ENCODE peak calls at places on chromosomes 6 and 20, in five cellular contexts. I is stomach, R is upper lobe of left lung, Y is suprapubic skin, J is sigmoid colon. F is an unnamed sample.

GRCh38 chr6:112396221-112396620 is 49.1 kb downstream of the RFPL4B start:
- DNase-seq in I (no peak), R (no peak), Y (no peak), J (no peak), F (no peak)

GRCh38 chr20:20407891-20408805 is 40.2 kb downstream of the INSM1 start:
- DNase-seq in I (no peak), R (no peak), Y (no peak), J (no peak), F (no peak)

GRCh38 chr6:84269947-84270733 is 42.7 kb upstream of the CEP162 start:
- DNase-seq in I (no peak), R (no peak), Y (no peak), J (no peak), F (no peak)

GRCh38 chr6:127483399-127484055 is 24.3 kb upstream of the KIAA0408 start:
- DNase-seq in I (no peak), R (no peak), Y (no peak), J (no peak), F (no peak)

GRCh38 chr6:54876365-54876764 is 29.8 kb downstream of the FAM83B start:
- DNase-seq in I (no peak), R (no peak), Y (no peak), J (no peak), F (no peak)

GRCh38 chr6:138115191-138115590 is 8.0 kb upstream of the PERP start:
- DNase-seq in I (no peak), R (no peak), Y (no peak), J (no peak), F (no peak)

GRCh38 chr6:83096791-83097190 is 29.3 kb downstream of the DOP1A start:
- DNase-seq in I (no peak), R (no peak), Y (no peak), J (no peak), F (no peak)

GRCh38 chr20:47740225-47741184 is 44.8 kb downstream of the SULF2 start:
- DNase-seq in I (no peak), R (no peak), Y (no peak), J (peak; percentile 72), F (no peak)

GRCh38 chr20:37567671-37568588 is 40.3 kb upstream of the BLCAP start:
- DNase-seq in I (no peak), R (no peak), Y (no peak), J (no peak), F (no peak)

GRCh38 chr6:32703347-32703746 is 36.9 kb upstream of the HLA-DQB1 start:
- DNase-seq in I (no peak), R (no peak), Y (no peak), J (no peak), F (no peak)

GRCh38 chr6:167798453-167798852 is 28.3 kb upstream of the AFDN start:
- DNase-seq in I (no peak), R (no peak), Y (no peak), J (no peak), F (no peak)

GRCh38 chr6:70118670-70119069 is 184.2 kb downstream of the COL9A1 start:
- DNase-seq in I (no peak), R (no peak), Y (no peak), J (no peak), F (no peak)

GRCh38 chr6:151067684-151068596 is 171.8 kb upstream of the AKAP12 start:
- DNase-seq in I (peak; percentile 58), R (no peak), Y (peak; percentile 77), J (peak; percentile 86), F (peak; percentile 24)

GRCh38 chr6:154509421-154510143 is 903 bp downstream of the CNKSR3 start:
- DNase-seq in I (peak; percentile 37), R (peak; percentile 85), Y (peak; percentile 64), J (peak; percentile 79), F (peak; percentile 52)

GRCh38 chr6:15441215-15441868 is 195.5 kb downstream of the JARID2 start:
- DNase-seq in I (no peak), R (no peak), Y (no peak), J (no peak), F (no peak)

GRCh38 chr6:105174512-105174911 is 5.3 kb downstream of the POPDC3 start:
- DNase-seq in I (no peak), R (no peak), Y (no peak), J (no peak), F (no peak)

GRCh38 chr6:129552413-129552812 is 157.6 kb downstream of the ARHGAP18 start:
- DNase-seq in I (no peak), R (no peak), Y (no peak), J (no peak), F (no peak)

GRCh38 chr6:27468334-27468733 is 4.6 kb downstream of the ZNF184 start:
- DNase-seq in I (no peak), R (no peak), Y (no peak), J (no peak), F (no peak)

GRCh38 chr6:34059914-34060313 is 86.0 kb downstream of the GRM4 start:
- DNase-seq in I (no peak), R (no peak), Y (no peak), J (no peak), F (no peak)

GRCh38 chr20:21767739-21768223 is 62.3 kb downstream of the PAX1 start:
- DNase-seq in I (no peak), R (peak; percentile 87), Y (no peak), J (no peak), F (no peak)

GRCh38 chr6:80548496-80548895 is 442.0 kb downstream of the BCKDHB start:
- DNase-seq in I (no peak), R (no peak), Y (no peak), J (no peak), F (no peak)

GRCh38 chr6:99241905-99242534 is 107.5 kb downstream of the FAXC start:
- DNase-seq in I (peak; percentile 34), R (no peak), Y (no peak), J (no peak), F (no peak)

GRCh38 chr6:153043719-153044118 is 41.2 kb upstream of the MTRF1L start:
- DNase-seq in I (no peak), R (no peak), Y (no peak), J (no peak), F (no peak)

GRCh38 chr6:71299541-71300470 is 11.2 kb downstream of the OGFRL1 start:
- DNase-seq in I (no peak), R (no peak), Y (no peak), J (no peak), F (no peak)

GRCh38 chr20:29086938-29087337 is 2170.5 kb upstream of the DEFB115 start:
- DNase-seq in I (no peak), R (no peak), Y (no peak), J (no peak), F (no peak)

GRCh38 chr20:1939270-1939595 is 44.0 kb downstream of the SIRPA start:
- DNase-seq in I (no peak), R (no peak), Y (no peak), J (no peak), F (no peak)

GRCh38 chr20:32789896-32790750 is 27.9 kb downstream of the DNMT3B start:
- DNase-seq in I (peak; percentile 78), R (no peak), Y (no peak), J (peak; percentile 84), F (peak; percentile 64)
- H3K4me1 ChIP-seq in I (no peaks in the 10 kb centered on the region), R (no peaks in the 10 kb centered on the region), Y (peaks cover 15% of the 10 kb centered on the region), J (no peaks in the 10 kb centered on the region), F (no peaks in the 10 kb centered on the region)

GRCh38 chr20:59004493-59004762 is 2.6 kb downstream of the CTSZ start:
- DNase-seq in I (peak; percentile 61), R (peak; percentile 17), Y (no peak), J (peak; percentile 80), F (no peak)

GRCh38 chr20:59006167-59006863 is 739 bp downstream of the CTSZ start:
- DNase-seq in I (no peak), R (peak; percentile 85), Y (no peak), J (peak; percentile 81), F (no peak)

GRCh38 chr20:59005523-59006166 is 1.4 kb downstream of the CTSZ start:
- DNase-seq in I (no peak), R (no peak), Y (no peak), J (peak; percentile 61), F (no peak)

GRCh38 chr20:59003836-59004492 is 3.1 kb downstream of the CTSZ start:
- DNase-seq in I (no peak), R (peak; percentile 27), Y (peak; percentile 56), J (peak; percentile 40), F (no peak)

GRCh38 chr20:59004763-59005522 is 2.1 kb downstream of the CTSZ start:
- DNase-seq in I (peak; percentile 48), R (peak; percentile 54), Y (no peak), J (peak; percentile 78), F (no peak)
- TF ChIP-seq POLR2A in I (no peak), R (no peak), Y (no peak), J (no peak), F (no peak)

GRCh38 chr6:158043008-158043407 is 61.3 kb downstream of the SYNJ2 start:
- DNase-seq in I (no peak), R (no peak), Y (peak; percentile 56), J (peak; percentile 64), F (no peak)

GRCh38 chr6:158041370-158041769 is 59.7 kb downstream of the SYNJ2 start:
- DNase-seq in I (no peak), R (no peak), Y (peak; percentile 40), J (no peak), F (no peak)

GRCh38 chr6:158041788-158042187 is 60.1 kb downstream of the SYNJ2 start:
- DNase-seq in I (no peak), R (no peak), Y (no peak), J (peak; percentile 53), F (no peak)

GRCh38 chr6:158040804-158041347 is 59.2 kb downstream of the SYNJ2 start:
- DNase-seq in I (no peak), R (no peak), Y (peak; percentile 51), J (peak; percentile 56), F (no peak)

DNA sequence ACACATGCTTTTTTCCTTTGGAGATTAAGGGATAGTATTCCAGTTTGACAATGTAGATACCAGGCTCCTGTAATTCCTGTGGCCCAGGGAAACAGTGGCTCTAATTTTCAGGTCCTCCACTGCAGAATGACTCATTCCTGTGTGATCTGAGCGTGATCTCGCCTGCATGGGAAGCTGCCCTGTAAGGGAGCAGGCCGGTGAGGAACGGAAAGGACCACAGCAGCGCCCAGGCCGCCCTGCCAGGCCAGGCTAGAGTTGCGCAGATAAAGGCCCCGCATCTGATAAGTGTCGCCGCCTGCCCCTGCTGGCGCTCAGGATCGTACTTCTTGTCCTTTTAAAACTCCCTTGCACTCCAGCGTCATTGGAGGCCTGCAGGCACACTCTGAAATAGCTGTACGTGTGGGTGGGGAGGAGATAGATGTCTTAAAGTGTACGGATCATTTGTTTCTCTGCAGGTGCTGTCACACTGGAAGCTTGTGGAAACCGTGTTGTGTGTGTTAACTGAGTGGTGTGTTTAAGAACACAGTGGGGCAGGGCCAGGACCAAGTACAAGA is 60.7 kb downstream of the SYNJ2 start:
- DNase-seq in I (peak; percentile 79), R (peak; percentile 80), Y (peak; percentile 77), J (peak; percentile 79), F (no peak)
- TF ChIP-seq POLR2AphosphoS5 in I (peak; percentile 70), R (no peak), Y (no peak), J (peak; percentile 41), F (peak; percentile 45)

DNA sequence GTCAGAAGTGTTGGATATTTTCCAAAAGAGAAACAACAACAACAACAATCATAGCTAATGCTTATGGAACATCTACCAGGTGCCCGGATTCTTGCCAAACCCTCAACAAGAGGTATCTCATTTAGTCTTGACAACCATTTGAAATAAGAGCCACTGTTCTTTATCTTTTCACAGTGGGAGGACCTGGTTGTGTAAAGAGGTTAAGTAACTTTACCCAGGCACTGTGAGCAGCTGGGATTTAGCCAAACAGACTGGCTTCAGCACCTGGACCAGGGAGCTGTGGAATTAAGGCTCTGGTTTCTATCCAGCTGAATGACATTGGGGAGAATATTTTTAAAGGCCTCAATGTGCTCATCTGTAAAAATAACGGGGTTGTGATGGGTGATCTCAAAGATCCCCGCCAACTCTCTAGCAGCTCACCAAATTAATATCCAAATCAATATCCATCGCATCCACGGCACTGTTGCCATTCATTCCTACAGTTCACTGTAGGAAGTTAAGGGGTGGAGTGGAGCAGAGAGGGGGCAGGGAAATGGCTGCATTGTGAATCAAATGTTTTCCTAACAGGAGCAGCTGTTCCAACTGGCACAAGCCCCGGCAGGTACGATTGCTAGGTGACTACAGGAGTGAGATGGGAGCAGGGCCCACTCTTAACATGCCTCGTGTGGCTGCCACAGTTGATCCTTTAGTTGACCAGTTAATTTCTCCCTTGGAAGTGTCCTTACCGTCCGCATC is 61.8 kb downstream of the GCNT2 start:
- DNase-seq in I (peak; percentile 83), R (no peak), Y (no peak), J (no peak), F (no peak)
- H3K4me1 ChIP-seq in I (peaks cover 53% of the 10 kb centered on the region), R (no peaks in the 10 kb centered on the region), Y (peaks cover 9% of the 10 kb centered on the region), J (peaks cover 54% of the 10 kb centered on the region), F (peaks cover 12% of the 10 kb centered on the region)